ENCODE peak calls at places on chromosomes 5 and 9, in eight cellular contexts. C is heart left ventricle; J is activated CD4-positive, alpha-beta T cell treated with anti-CD3 and anti-CD28 coated beads for 48 hours; A is left ventricle myocardium superior; I is naive thymus-derived CD4-positive, alpha-beta T cell; U is renal cortical epithelial cell; X is A549; M is psoas muscle. G is an unnamed sample.

GRCh38 chr5:13581132-13581531 is 363.4 kb downstream of the DNAH5 start:
- DNase-seq in X (no peak), M (no peak), J (no peak), U (no peak), I (no peak), A (no peak), C (no peak), G (no peak)

GRCh38 chr9:12775963-12776774 is 1.3 kb downstream of the LURAP1L start:
- DNase-seq in C (peak), M (peak), A (peak), J (peak), I (no peak), U (peak), X (peak), G (peak)

GRCh38 chr9:36092509-36093215 is 43.9 kb upstream of the GLIPR2 start:
- DNase-seq in C (no peak), X (no peak), I (no peak), J (peak), A (no peak), M (no peak), U (no peak), G (no peak)

GRCh38 chr5:67012241-67012640 is 184.4 kb downstream of the CD180 start:
- DNase-seq in C (no peak), U (peak), X (no peak), A (no peak), J (peak), I (no peak), M (no peak), G (no peak)

GRCh38 chr9:130260816-130261765 is 4.5 kb upstream of the HMCN2 start:
- DNase-seq in U (no peak), M (no peak), C (no peak), J (no peak), I (no peak), A (no peak), X (no peak), G (no peak)

GRCh38 chr5:177966009-177966838 is 29.8 kb downstream of the PROP1 start:
- DNase-seq in A (no peak), M (no peak), J (no peak), C (no peak), I (no peak), X (no peak), U (no peak), G (no peak)

GRCh38 chr9:133163559-133164208 is at the start of gene GBGT1:
- DNase-seq in I (no peak), M (peak), C (peak), J (peak), U (no peak), A (peak), X (peak), G (peak)

GRCh38 chr9:35660966-35661413 is 2.9 kb downstream of the CCDC107 start:
- DNase-seq in J (no peak), M (no peak), C (no peak), A (no peak), I (no peak), U (peak), X (no peak), G (no peak)

GRCh38 chr9:121631978-121632418 is 19.4 kb upstream of the DAB2IP start:
- DNase-seq in C (no peak), A (peak), X (no peak), J (no peak), M (no peak), I (no peak), U (no peak), G (no peak)

GRCh38 chr9:78973906-78974305 is 597.9 kb upstream of the TLE4 start:
- DNase-seq in I (no peak), X (peak), J (no peak), U (peak), C (no peak), A (no peak), M (no peak), G (no peak)

GRCh38 chr9:14131353-14132088 is 182.4 kb downstream of the NFIB start:
- DNase-seq in A (no peak), X (no peak), I (no peak), M (no peak), C (no peak), J (no peak), U (no peak), G (no peak)

GRCh38 chr5:84688566-84688965 is 303.9 kb upstream of the EDIL3 start:
- DNase-seq in U (no peak), X (no peak), C (no peak), A (no peak), J (no peak), M (no peak), I (no peak), G (no peak)

GRCh38 chr5:112125910-112126309 is 293.2 kb downstream of the EPB41L4A start:
- DNase-seq in M (no peak), A (no peak), X (no peak), U (no peak), I (no peak), J (no peak), C (no peak), G (no peak)

GRCh38 chr9:113665756-113666155 is 202.2 kb downstream of the RGS3 start:
- DNase-seq in M (no peak), A (no peak), I (no peak), C (no peak), U (no peak), J (no peak), X (no peak), G (no peak)

GRCh38 chr5:102536323-102536928 is 37.6 kb upstream of the SLCO6A1 start:
- DNase-seq in I (no peak), U (peak), A (no peak), J (no peak), C (no peak), X (no peak), M (no peak), G (no peak)

GRCh38 chr5:40791715-40792139 is 6.4 kb downstream of the PRKAA1 start:
- DNase-seq in M (no peak), C (no peak), U (no peak), J (no peak), I (no peak), A (no peak), X (no peak), G (no peak)

GRCh38 chr5:158484246-158484645 is 615.5 kb downstream of the EBF1 start:
- DNase-seq in J (no peak), X (no peak), A (no peak), I (no peak), C (no peak), M (no peak), U (no peak), G (no peak)

GRCh38 chr9:84677080-84677479 is 7.6 kb downstream of the NTRK2 start:
- DNase-seq in U (peak), X (no peak), M (no peak), A (no peak), J (no peak), I (no peak), C (no peak), G (no peak)

GRCh38 chr9:96766199-96766598 is 11.7 kb downstream of the ZNF510 start:
- DNase-seq in U (no peak), J (no peak), X (no peak), A (no peak), M (no peak), C (no peak), I (no peak), G (no peak)

GRCh38 chr9:32550046-32550608 is 2.0 kb upstream of the SMIM27 start:
- DNase-seq in I (no peak), J (no peak), U (peak), X (peak), A (no peak), C (no peak), M (no peak), G (no peak)

GRCh38 chr9:78143281-78144007 is 92.4 kb upstream of the CEP78 start:
- DNase-seq in M (no peak), U (no peak), X (no peak), A (no peak), C (no peak), J (no peak), I (no peak), G (no peak)

GRCh38 chr9:97072285-97072770 is 33.4 kb upstream of the CTSV start:
- DNase-seq in U (no peak), C (no peak), M (no peak), X (no peak), A (no peak), I (no peak), J (no peak), G (no peak)